ENCODE peak calls at places on chromosomes 6 and 20, in four cellular contexts. K is sigmoid colon; F is HFFc6; M is CD8-positive, alpha-beta T cell. E is an unnamed sample.

GRCh38 chr20:14580426-14581074 is 243.1 kb upstream of the FLRT3 start:
- DNase-seq in K (no peak), F (no peak), M (no peak), E (no peak)

GRCh38 chr6:165266236-165267025 is 43.0 kb downstream of the C6orf118 start:
- DNase-seq in K (no peak), F (no peak), M (no peak), E (no peak)

GRCh38 chr20:11965602-11966001 is 47.9 kb downstream of the BTBD3 start:
- DNase-seq in K (no peak), F (no peak), M (no peak), E (no peak)

GRCh38 chr6:1390071-1390804 is 862 bp downstream of the FOXF2 start:
- DNase-seq in K (no peak), F (peak), M (no peak), E (peak)

GRCh38 chr6:107618672-107619071 is 128.8 kb downstream of the SOBP start:
- DNase-seq in K (no peak), F (no peak), M (peak), E (no peak)

GRCh38 chr20:46312075-46312944 is 4.0 kb upstream of the CDH22 start:
- DNase-seq in K (no peak), F (no peak), M (no peak), E (peak)

GRCh38 chr20:47642624-47643023 is 140.9 kb downstream of the NCOA3 start:
- DNase-seq in K (no peak), F (no peak), M (no peak), E (no peak)

GRCh38 chr20:50366270-50367103 is 143.7 kb upstream of the PTPN1 start:
- DNase-seq in K (peak), F (no peak), M (no peak), E (no peak)

GRCh38 chr20:30816182-30816645 is 441.2 kb upstream of the DEFB115 start:
- DNase-seq in K (no peak), F (no peak), M (no peak), E (no peak)

GRCh38 chr6:42220754-42221153 is 3.1 kb upstream of the MRPS10 start:
- DNase-seq in K (no peak), F (no peak), M (no peak), E (no peak)

GRCh38 chr6:165701005-165701404 is 38.0 kb upstream of the PDE10A start:
- DNase-seq in K (no peak), F (no peak), M (no peak), E (no peak)

GRCh38 chr6:36491378-36491965 is 48.7 kb downstream of the KCTD20 start:
- DNase-seq in K (no peak), F (no peak), M (no peak), E (no peak)

GRCh38 chr6:150233797-150234399 is 91.1 kb downstream of the PPP1R14C start:
- DNase-seq in K (no peak), F (no peak), M (no peak), E (no peak)

GRCh38 chr20:38307371-38308046 is 3.6 kb downstream of the BPI start:
- DNase-seq in K (no peak), F (peak), M (no peak), E (no peak)

GRCh38 chr20:38212806-38213606 is 47.5 kb downstream of the KIAA1755 start:
- DNase-seq in K (peak), F (no peak), M (no peak), E (no peak)

GRCh38 chr6:15429146-15430110 is 183.6 kb downstream of the JARID2 start:
- DNase-seq in K (no peak), F (peak), M (no peak), E (no peak)

GRCh38 chr6:106379951-106380350 is 19.4 kb downstream of the CRYBG1 start:
- DNase-seq in K (no peak), F (no peak), M (no peak), E (no peak)

GRCh38 chr6:89260310-89260709 is 43.2 kb upstream of the GABRR1 start:
- DNase-seq in K (no peak), F (no peak), M (no peak), E (no peak)

GRCh38 chr6:106085984-106086832 is at the start of gene PRDM1:
- DNase-seq in K (peak), F (peak), M (peak), E (peak)

GRCh38 chr20:32965581-32966373 is 38.5 kb downstream of the SUN5 start:
- DNase-seq in K (peak), F (no peak), M (no peak), E (no peak)

GRCh38 chr6:49423817-49424216 is 39.2 kb downstream of the MMUT start:
- DNase-seq in K (no peak), F (peak), M (no peak), E (no peak)

GRCh38 chr6:2966347-2966746 is 5.0 kb downstream of the SERPINB6 start:
- DNase-seq in K (no peak), F (no peak), M (no peak), E (no peak)

GRCh38 chr6:26205161-26205624 is 118.0 kb downstream of the HFE start:
- DNase-seq in K (peak), F (peak), M (peak), E (peak)

GRCh38 chr6:95431637-95432228 is 145.6 kb upstream of the MANEA start:
- DNase-seq in K (no peak), F (peak), M (peak), E (peak)

GRCh38 chr6:8707956-8708772 is 272.8 kb upstream of the SLC35B3 start:
- DNase-seq in K (no peak), F (peak), M (no peak), E (no peak)

GRCh38 chr6:16477367-16478149 is 239.2 kb downstream of the GMPR start:
- DNase-seq in K (no peak), F (no peak), M (no peak), E (no peak)

GRCh38 chr6:135658916-135659315 is 161.4 kb upstream of the AHI1 start:
- DNase-seq in K (no peak), F (no peak), M (no peak), E (no peak)

GRCh38 chr6:63904844-63905243 is 269.2 kb downstream of the PHF3 start:
- DNase-seq in K (no peak), F (peak), M (no peak), E (no peak)

GRCh38 chr6:129620234-129620610 is 89.8 kb downstream of the ARHGAP18 start:
- DNase-seq in K (no peak), F (no peak), M (no peak), E (no peak)

GRCh38 chr20:24490598-24490997 is 21.2 kb downstream of the SYNDIG1 start:
- DNase-seq in K (peak), F (no peak), M (no peak), E (no peak)

GRCh38 chr6:21753571-21754108 is 160.1 kb downstream of the SOX4 start:
- DNase-seq in K (no peak), F (peak), M (no peak), E (no peak)

GRCh38 chr20:24149881-24150307 is 161.3 kb upstream of the GGTLC1 start:
- DNase-seq in K (no peak), F (no peak), M (no peak), E (peak)

GRCh38 chr6:148455225-148455624 is 112.6 kb downstream of the SASH1 start:
- DNase-seq in K (no peak), F (no peak), M (no peak), E (no peak)

GRCh38 chr20:20253744-20254330 is 114.1 kb upstream of the INSM1 start:
- DNase-seq in K (no peak), F (no peak), M (no peak), E (no peak)

GRCh38 chr20:46631212-46631869 is 19.9 kb downstream of the SLC13A3 start:
- DNase-seq in K (no peak), F (no peak), M (no peak), E (no peak)

GRCh38 chr6:42281570-42281969 is 63.9 kb upstream of the MRPS10 start:
- DNase-seq in K (no peak), F (no peak), M (peak), E (no peak)

DNA sequence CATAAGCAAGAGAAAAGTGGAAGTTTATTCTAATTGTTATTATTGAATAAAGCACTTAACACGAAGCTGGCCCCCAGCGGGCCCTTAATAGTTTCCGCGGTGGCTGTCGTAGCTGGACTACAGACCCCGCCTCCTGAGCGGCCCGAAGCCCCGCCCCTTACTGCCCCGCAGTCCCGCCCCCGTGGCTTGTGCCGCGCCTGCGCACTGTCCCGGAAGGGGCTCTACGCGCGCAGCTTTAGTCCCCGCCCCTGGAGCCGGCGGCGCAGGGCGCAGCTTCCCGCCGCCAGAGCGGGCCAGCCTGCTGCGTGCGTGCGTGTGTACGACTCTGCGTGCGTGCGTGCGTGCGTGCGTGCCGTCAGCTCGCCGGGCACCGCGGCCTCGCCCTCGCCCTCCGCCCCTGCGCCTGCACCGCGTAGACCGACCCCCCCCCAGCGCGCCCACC is at the start of gene VAPB:
- DNase-seq in K (peak), F (peak), M (peak), E (peak)
- TF ChIP-seq CTCF in K (no peak), F (no peak), M (no peak), E (no peak)

GRCh38 chr20:18907353-18907752 is 93.8 kb downstream of the SCP2D1 start:
- DNase-seq in K (no peak), F (no peak), M (no peak), E (no peak)
- TF ChIP-seq CTCF in K (no peak), F (no peak), M (no peak), E (no peak)

GRCh38 chr6:101113468-101114260 is 232.5 kb upstream of the ASCC3 start:
- DNase-seq in K (no peak), F (no peak), M (no peak), E (no peak)

GRCh38 chr6:101110814-101111213 is 229.7 kb upstream of the ASCC3 start:
- DNase-seq in K (no peak), F (no peak), M (no peak), E (no peak)

GRCh38 chr6:101117397-101118185 is 236.5 kb upstream of the ASCC3 start:
- DNase-seq in K (no peak), F (no peak), M (no peak), E (peak)

GRCh38 chr6:101116337-101116736 is 235.2 kb upstream of the ASCC3 start:
- DNase-seq in K (no peak), F (no peak), M (no peak), E (no peak)

DNA sequence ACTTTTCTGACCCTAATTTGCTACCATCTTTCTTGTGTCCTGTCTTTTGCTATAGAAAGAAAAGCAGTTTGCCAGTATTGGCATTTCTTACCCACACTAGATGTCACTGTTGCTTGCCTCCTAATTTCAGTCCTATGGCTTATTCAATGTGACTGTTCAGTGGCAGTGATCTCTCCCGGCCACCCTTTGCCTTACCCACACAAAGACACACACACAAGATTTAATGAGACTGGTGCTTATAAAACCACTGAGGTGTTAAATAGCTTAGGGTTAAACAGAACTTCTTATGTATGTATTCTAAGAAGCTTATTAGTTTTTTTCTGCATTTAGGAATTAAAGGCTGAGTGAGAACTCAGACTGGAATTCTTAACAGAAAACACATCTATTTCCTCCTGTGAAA is 233.6 kb upstream of the ASCC3 start:
- DNase-seq in K (no peak), F (peak), M (no peak), E (peak)
- TF ChIP-seq CTCF in K (no peak), F (peak), M (no peak), E (no peak)

GRCh38 chr20:63829943-63830820 is 882 bp downstream of the ZBTB46 start:
- DNase-seq in K (no peak), F (no peak), M (no peak), E (no peak)

GRCh38 chr20:63828545-63828944 is 2.5 kb downstream of the ZBTB46 start:
- DNase-seq in K (no peak), F (no peak), M (no peak), E (no peak)

GRCh38 chr20:63828124-63828523 is 2.9 kb downstream of the ZBTB46 start:
- DNase-seq in K (no peak), F (no peak), M (no peak), E (no peak)

GRCh38 chr20:63829598-63829942 is 1.5 kb downstream of the ZBTB46 start:
- DNase-seq in K (no peak), F (no peak), M (no peak), E (no peak)

DNA sequence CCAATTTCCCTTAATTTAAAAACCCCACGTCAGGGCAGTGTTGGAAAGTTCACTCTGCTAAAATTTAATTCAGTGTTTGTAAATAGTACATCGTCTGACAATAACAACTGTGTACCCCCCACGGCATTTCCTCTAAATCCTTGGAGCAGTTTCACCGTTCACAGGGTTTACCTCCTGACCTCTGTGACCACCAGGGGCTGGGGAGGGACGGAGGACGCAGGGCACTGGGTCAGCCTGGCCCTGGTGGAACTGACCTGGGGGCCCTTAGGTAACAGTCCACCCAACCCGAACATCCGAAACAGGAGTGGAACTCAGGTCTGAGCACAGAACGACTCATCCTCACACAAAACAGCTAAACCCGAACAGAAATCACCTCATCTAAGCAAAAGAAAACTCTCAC is 2.1 kb downstream of the ZBTB46 start:
- DNase-seq in K (no peak), F (no peak), M (no peak), E (no peak)
- TF ChIP-seq CTCF in K (no peak), F (peak), M (no peak), E (no peak)

DNA sequence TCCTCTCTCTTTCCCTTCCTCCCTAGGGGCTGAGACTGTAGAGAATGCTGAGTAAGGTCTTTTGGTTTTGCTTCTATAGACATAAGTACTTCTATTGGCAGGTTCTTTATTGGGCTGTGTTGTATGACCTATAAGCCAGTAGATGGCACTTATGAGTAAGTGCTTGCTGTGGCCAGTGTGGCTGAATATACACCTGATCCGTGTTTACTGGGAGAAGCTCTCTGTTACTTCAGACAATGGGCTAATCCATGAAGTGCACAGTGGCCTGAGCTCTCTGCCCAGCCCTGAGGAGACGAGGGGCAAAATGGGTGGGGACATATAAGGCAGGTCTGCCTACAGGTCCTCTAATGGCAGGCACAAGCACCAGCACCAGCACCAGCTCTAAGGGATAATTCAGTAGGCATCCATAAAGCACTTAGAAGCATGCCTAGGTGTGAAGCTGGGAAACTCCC is 610.3 kb downstream of the RNF144B start:
- DNase-seq in K (no peak), F (peak), M (no peak), E (no peak)
- TF ChIP-seq CTCF in K (no peak), F (peak), M (no peak), E (peak)

GRCh38 chr6:141395443-141396008 is 737.2 kb upstream of the GJE1 start:
- DNase-seq in K (no peak), F (no peak), M (no peak), E (no peak)
- TF ChIP-seq CTCF in K (no peak), F (no peak), M (no peak), E (no peak)

DNA sequence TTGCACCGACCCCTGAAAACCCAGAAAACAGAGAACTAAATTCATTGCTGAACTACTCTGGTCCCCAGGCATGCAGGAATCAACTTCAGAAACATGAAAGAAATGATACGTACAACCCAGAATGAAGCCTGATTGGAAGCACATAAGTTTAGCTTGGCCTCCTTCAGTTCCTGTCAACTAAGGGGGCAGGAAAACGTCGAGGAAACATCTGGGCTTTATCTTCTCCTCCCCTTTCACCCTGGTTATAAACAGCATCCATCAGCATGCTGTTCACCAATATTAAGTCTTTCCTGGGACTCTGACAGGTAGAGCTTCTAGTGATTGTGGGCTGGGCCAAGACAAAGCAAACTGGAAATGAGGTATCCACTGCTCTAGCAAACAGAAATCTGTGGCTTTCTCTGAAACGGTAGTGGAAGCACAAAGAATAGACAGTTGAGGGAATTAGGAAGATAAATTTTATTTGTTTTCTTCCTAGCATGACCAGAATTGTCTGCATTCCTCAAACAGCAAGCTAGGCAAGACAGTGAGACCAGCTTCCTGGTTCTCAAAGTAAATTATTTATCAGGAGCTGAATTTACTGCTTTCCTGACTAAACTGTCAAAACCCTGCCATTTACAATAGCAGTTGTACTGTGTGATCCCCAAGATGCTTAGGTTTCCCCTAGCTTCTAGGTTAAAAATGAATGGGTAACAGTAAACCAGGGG is 134.4 kb downstream of the PTPRT start:
- DNase-seq in K (no peak), F (no peak), M (no peak), E (no peak)
- TF ChIP-seq CTCF in K (no peak), F (no peak), M (no peak), E (no peak)

GRCh38 chr20:949717-950116 is 33.6 kb upstream of the ANGPT4 start:
- DNase-seq in K (no peak), F (no peak), M (no peak), E (no peak)

GRCh38 chr20:955111-955510 is 39.0 kb upstream of the ANGPT4 start:
- DNase-seq in K (peak), F (no peak), M (no peak), E (no peak)

GRCh38 chr20:953742-954141 is 37.6 kb upstream of the ANGPT4 start:
- DNase-seq in K (peak), F (peak), M (no peak), E (peak)

GRCh38 chr20:952196-952795 is 36.2 kb upstream of the ANGPT4 start:
- DNase-seq in K (no peak), F (no peak), M (no peak), E (no peak)

DNA sequence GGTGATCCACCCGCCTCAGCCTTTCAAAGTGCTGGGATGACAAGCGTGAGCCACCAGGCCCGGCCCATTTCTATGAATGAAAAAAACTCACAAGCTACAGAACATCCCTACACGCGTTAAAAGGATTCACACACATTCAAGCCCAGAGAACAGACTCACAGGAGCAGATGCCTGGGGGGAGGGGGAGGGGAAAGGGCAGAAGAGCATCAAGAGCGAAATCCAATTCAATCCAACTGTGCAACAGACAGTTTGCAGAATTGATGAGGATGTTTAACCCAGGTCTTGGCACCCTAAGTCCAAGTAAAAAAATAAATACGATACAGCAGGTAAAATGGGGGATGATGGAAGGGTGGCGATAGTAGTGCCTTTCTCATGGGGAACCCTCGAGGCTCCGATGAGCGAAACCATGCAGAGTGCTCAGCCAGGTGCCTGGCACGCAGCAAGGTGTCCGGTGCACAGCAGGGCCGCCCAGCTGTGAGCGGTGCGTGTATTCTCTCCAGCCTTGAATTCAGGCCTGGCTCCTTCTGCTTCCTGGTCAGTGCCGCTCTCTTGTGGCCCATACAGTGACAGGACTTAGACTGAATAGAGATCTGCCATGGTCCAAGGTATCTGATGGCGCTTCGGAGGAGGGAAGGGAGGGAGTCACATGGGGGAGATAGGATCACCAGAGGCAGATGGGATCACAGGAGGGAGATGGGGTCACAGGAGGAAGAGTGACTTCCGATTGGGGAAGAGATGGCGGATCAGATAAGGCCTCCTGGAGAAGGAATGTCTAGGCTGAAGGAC is 35.4 kb upstream of the ANGPT4 start:
- DNase-seq in K (no peak), F (no peak), M (no peak), E (no peak)
- TF ChIP-seq CTCF in K (no peak), F (no peak), M (no peak), E (no peak)